ENCODE peak calls at places on chromosomes 11 and 22, in six cellular contexts. K is C1 segment of cervical spinal cord, Q is colonic mucosa, F is right atrium auricular region, P is NCI-H1092, G is NCI-H1105. X is an unnamed sample.

GRCh38 chr11:73591743-73592142 is 6.2 kb downstream of the FAM168A start:
- DNase-seq in K (no peak), Q (no peak), F (no peak), P (no peak), G (no peak), X (no peak)

GRCh38 chr11:117183724-117184349 is 5.3 kb downstream of the SIDT2 start:
- DNase-seq in K (no peak), Q (peak), F (peak), P (no peak), G (no peak), X (no peak)

GRCh38 chr11:19460718-19461405 is 220.1 kb upstream of the E2F8 start:
- DNase-seq in K (peak), Q (peak), F (no peak), P (no peak), G (peak), X (no peak)

GRCh38 chr11:122556605-122557004 is 98.9 kb upstream of the UBASH3B start:
- DNase-seq in K (no peak), Q (no peak), F (no peak), P (no peak), G (peak), X (peak)

GRCh38 chr22:26979294-26979693 is 321.9 kb downstream of the MIAT start:
- DNase-seq in K (no peak), Q (no peak), F (no peak), P (no peak), G (no peak), X (no peak)

GRCh38 chr11:44267366-44268072 is 42.4 kb downstream of the ALX4 start:
- DNase-seq in K (no peak), Q (no peak), F (no peak), P (no peak), G (no peak), X (no peak)

GRCh38 chr22:45460288-45461109 is 42.2 kb upstream of the FBLN1 start:
- DNase-seq in K (no peak), Q (peak), F (peak), P (no peak), G (no peak), X (peak)

GRCh38 chr11:30128269-30128932 is 102.4 kb upstream of the FSHB start:
- DNase-seq in K (no peak), Q (no peak), F (no peak), P (peak), G (no peak), X (no peak)

GRCh38 chr11:117045956-117046355 is 52.3 kb downstream of the SIK3 start:
- DNase-seq in K (no peak), Q (no peak), F (no peak), P (no peak), G (no peak), X (no peak)

GRCh38 chr11:119484741-119485605 is 62.0 kb upstream of the THY1 start:
- DNase-seq in K (no peak), Q (no peak), F (peak), P (no peak), G (no peak), X (no peak)

GRCh38 chr11:115845872-115846271 is 341.7 kb upstream of the CADM1 start:
- DNase-seq in K (no peak), Q (no peak), F (no peak), P (no peak), G (no peak), X (no peak)

GRCh38 chr11:106331163-106331562 is 253.7 kb downstream of the AASDHPPT start:
- DNase-seq in K (no peak), Q (no peak), F (no peak), P (no peak), G (no peak), X (no peak)

GRCh38 chr11:33652407-33652806 is 48.2 kb downstream of the C11orf91 start:
- DNase-seq in K (no peak), Q (no peak), F (no peak), P (no peak), G (no peak), X (no peak)

GRCh38 chr22:31504282-31504681 is 7.9 kb downstream of the SFI1 start:
- DNase-seq in K (no peak), Q (no peak), F (no peak), P (no peak), G (no peak), X (no peak)

GRCh38 chr11:92941676-92942571 is 27.5 kb upstream of the MTNR1B start:
- DNase-seq in K (no peak), Q (peak), F (no peak), P (peak), G (no peak), X (peak)

GRCh38 chr11:43937434-43938411 is 4.7 kb upstream of the C11orf96 start:
- DNase-seq in K (no peak), Q (no peak), F (no peak), P (no peak), G (no peak), X (no peak)